ENCODE peak calls at places on chromosomes 11 and 22, in eight cellular contexts. Z, K, M, X, R, A, W and L are unnamed samples.

GRCh38 chr11:103731681-103732080 is 304.8 kb upstream of the DDI1 start:
- DNase-seq in Z (no peak), K (no peak), M (no peak), X (no peak), R (no peak), A (no peak), W (no peak), L (no peak)

GRCh38 chr11:96132437-96132836 is 208.5 kb upstream of the MTMR2 start:
- DNase-seq in Z (no peak), K (no peak), M (no peak), X (no peak), R (no peak), A (no peak), W (no peak), L (no peak)

GRCh38 chr22:23365524-23365923 is 185.2 kb downstream of the BCR start:
- DNase-seq in Z (no peak), K (no peak), M (no peak), X (no peak), R (no peak), A (no peak), W (no peak), L (no peak)

GRCh38 chr11:16309226-16309625 is 47.1 kb downstream of the SOX6 start:
- DNase-seq in Z (no peak), K (no peak), M (no peak), X (no peak), R (no peak), A (no peak), W (no peak), L (no peak)

GRCh38 chr11:62976109-62976508 is 8.7 kb downstream of the SLC22A6 start:
- DNase-seq in Z (peak; percentile 44), K (no peak), M (no peak), X (no peak), R (no peak), A (no peak), W (no peak), L (no peak)

GRCh38 chr11:77136074-77136473 is 8.0 kb downstream of the MYO7A start:
- DNase-seq in Z (no peak), K (no peak), M (no peak), X (no peak), R (no peak), A (no peak), W (no peak), L (no peak)

GRCh38 chr22:28328751-28329150 is 350.9 kb downstream of the TTC28 start:
- DNase-seq in Z (no peak), K (no peak), M (no peak), X (no peak), R (no peak), A (no peak), W (no peak), L (no peak)

GRCh38 chr11:128231845-128232410 is 355.4 kb downstream of the ETS1 start:
- DNase-seq in Z (no peak), K (no peak), M (no peak), X (no peak), R (no peak), A (no peak), W (no peak), L (no peak)

GRCh38 chr22:20528405-20528978 is 21.1 kb downstream of the MED15 start:
- DNase-seq in Z (no peak), K (no peak), M (no peak), X (no peak), R (no peak), A (no peak), W (no peak), L (no peak)

GRCh38 chr22:20531404-20532181 is 24.2 kb downstream of the MED15 start:
- DNase-seq in Z (peak; percentile 68), K (peak; percentile 81), M (peak; percentile 70), X (no peak), R (peak; percentile 90), A (no peak), W (no peak), L (peak; percentile 46)

GRCh38 chr22:20532256-20532993 is 25.0 kb downstream of the MED15 start:
- DNase-seq in Z (no peak), K (no peak), M (no peak), X (no peak), R (no peak), A (no peak), W (no peak), L (no peak)

GRCh38 chr22:20531154-20531403 is 23.7 kb downstream of the MED15 start:
- DNase-seq in Z (no peak), K (no peak), M (no peak), X (no peak), R (no peak), A (no peak), W (no peak), L (no peak)

DNA sequence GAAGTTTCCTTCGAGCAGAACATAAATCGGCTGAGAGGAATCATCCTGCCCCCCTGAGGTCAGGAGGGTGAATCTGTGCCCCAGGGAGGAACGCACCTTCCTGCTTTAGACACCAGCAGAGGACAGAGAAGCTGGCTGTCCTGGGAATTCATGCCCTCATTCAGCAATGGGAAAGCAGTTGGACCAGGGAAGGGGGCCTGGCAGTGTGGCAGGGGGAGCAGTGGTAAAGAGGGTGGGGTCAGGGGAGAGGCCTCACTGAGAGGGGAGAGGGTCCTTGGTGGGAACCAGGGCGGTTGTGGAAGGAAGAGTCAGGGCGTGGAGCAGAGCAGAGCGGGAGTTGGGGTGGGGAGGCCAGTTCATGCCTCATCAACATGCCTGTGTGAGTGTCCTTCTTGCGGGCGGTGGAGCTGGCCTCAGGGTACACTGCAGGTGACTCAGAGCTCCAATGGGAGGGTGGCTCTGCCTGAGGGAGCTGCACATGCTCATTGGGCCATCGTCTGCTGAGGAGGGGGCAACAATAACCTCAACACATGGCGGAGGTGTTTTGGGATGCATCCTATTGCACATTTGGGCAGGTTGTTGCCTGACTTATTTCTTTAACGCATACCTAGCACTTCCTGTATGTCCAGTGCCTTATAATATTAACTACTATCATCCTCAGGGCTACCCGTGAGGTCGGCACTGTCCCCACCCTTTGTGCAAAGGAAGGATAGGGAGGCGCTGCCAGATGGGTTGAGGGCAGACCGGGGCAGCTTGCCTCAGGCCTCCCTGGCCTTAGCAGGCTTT is 23.2 kb downstream of the MED15 start:
- DNase-seq in Z (no peak), K (no peak), M (peak; percentile 47), X (no peak), R (peak; percentile 85), A (no peak), W (no peak), L (no peak)
- TF ChIP-seq CTCF in Z (no peak), K (no peak), M (no peak), X (no peak), R (no peak), A (no peak), W (no peak), L (no peak)

GRCh38 chr11:31445621-31446020 is 63.8 kb downstream of the IMMP1L start:
- DNase-seq in Z (no peak), K (no peak), M (no peak), X (no peak), R (no peak), A (no peak), W (no peak), L (no peak)

GRCh38 chr11:31437742-31438435 is 68.2 kb downstream of the DNAJC24 start:
- DNase-seq in Z (no peak), K (no peak), M (no peak), X (no peak), R (peak; percentile 48), A (no peak), W (peak; percentile 65), L (no peak)

GRCh38 chr11:31442086-31442485 is 67.3 kb downstream of the IMMP1L start:
- DNase-seq in Z (peak; percentile 36), K (no peak), M (no peak), X (no peak), R (no peak), A (no peak), W (no peak), L (no peak)

GRCh38 chr11:31443802-31444201 is 65.6 kb downstream of the IMMP1L start:
- DNase-seq in Z (no peak), K (no peak), M (no peak), X (no peak), R (no peak), A (no peak), W (no peak), L (no peak)

GRCh38 chr11:31441296-31441695 is 68.1 kb downstream of the IMMP1L start:
- DNase-seq in Z (no peak), K (no peak), M (no peak), X (no peak), R (no peak), A (no peak), W (no peak), L (no peak)
- TF ChIP-seq CTCF in Z (no peak), K (no peak), M (no peak), X (no peak), R (no peak), A (no peak), W (no peak), L (no peak)

GRCh38 chr22:16803255-16803917 is 21.8 kb downstream of the XKR3 start:
- DNase-seq in Z (no peak), K (no peak), M (no peak), X (no peak), R (no peak), A (no peak), W (no peak), L (no peak)

GRCh38 chr22:16804882-16805281 is 20.3 kb downstream of the XKR3 start:
- DNase-seq in Z (no peak), K (no peak), M (no peak), X (no peak), R (no peak), A (no peak), W (no peak), L (no peak)

GRCh38 chr22:16801088-16801487 is 24.1 kb downstream of the XKR3 start:
- DNase-seq in Z (peak; percentile 15), K (no peak), M (no peak), X (no peak), R (no peak), A (no peak), W (no peak), L (no peak)

GRCh38 chr22:16801571-16801970 is 23.6 kb downstream of the XKR3 start:
- DNase-seq in Z (no peak), K (no peak), M (no peak), X (no peak), R (no peak), A (no peak), W (no peak), L (no peak)

GRCh38 chr22:16800358-16800757 is 24.9 kb downstream of the XKR3 start:
- DNase-seq in Z (no peak), K (no peak), M (no peak), X (no peak), R (no peak), A (no peak), W (no peak), L (no peak)
- TF ChIP-seq CTCF in Z (no peak), K (no peak), M (no peak), X (no peak), R (no peak), A (no peak), W (no peak), L (no peak)

DNA sequence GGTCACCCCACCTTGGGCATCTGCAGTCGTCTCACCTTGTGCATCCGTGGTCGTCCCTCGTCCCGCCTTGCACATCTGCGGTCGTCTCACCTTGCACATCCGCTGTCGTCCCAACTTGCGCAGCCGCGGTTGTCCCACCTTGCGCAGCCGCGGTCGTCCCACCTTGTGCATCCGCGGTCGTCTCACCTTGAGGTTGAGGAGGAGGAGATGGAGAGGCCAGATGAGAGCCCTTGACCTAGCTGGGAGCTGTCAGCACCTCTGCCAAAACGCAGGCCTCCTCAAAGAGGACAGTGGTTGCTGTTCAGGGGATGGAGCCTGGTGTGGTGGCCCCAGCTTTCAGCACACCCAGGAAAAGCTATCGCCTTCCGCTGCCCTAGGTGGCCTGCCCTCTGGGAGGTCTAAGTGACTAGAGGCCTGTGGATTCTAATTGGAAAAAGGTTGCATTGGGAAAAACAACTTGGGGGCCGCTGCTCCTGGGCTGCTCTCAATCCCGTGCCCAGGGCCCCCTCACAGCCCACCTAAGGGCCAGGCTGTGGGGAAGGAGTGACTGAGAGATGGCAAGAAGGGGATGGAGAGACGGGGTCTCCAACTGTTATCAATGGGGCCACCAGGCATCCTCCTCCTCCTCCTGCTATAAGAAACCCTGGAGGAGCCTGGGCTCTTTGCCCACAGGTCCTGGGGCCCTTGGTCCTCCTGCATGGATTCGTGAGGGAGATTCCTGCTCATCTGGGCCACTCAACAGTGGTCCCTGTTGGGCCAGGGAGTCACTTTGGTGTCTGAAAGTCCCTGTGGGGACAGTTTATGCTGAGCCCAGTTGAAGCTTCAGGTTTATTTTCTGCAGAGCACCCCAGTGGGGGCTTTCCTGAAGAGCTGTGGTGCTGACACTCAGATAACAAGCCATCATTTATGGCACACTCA is 90.9 kb downstream of the MYEOV start:
- DNase-seq in Z (no peak), K (peak; percentile 14), M (no peak), X (no peak), R (no peak), A (no peak), W (no peak), L (no peak)
- TF ChIP-seq CTCF in Z (no peak), K (no peak), M (no peak), X (no peak), R (no peak), A (no peak), W (no peak), L (no peak)